ENCODE peak calls at places on chromosomes 6 and 20, in seven cellular contexts. I, L, J, W, O, V and X are unnamed samples.

GRCh38 chr20:31879143-31879987 is 8.9 kb downstream of the TTLL9 start:
- DNase-seq in I (peak), L (peak), J (peak), W (peak), O (peak), V (peak), X (peak)

GRCh38 chr20:48789185-48789668 is 38.6 kb downstream of the PREX1 start:
- DNase-seq in I (no peak), L (no peak), J (no peak), W (no peak), O (peak), V (no peak), X (no peak)

GRCh38 chr20:460707-461106 is 1.6 kb downstream of the TBC1D20 start:
- DNase-seq in I (no peak), L (no peak), J (no peak), W (peak), O (no peak), V (peak), X (no peak)

GRCh38 chr6:143973097-143973979 is 34.7 kb downstream of the PLAGL1 start:
- DNase-seq in I (no peak), L (no peak), J (no peak), W (no peak), O (no peak), V (no peak), X (no peak)

GRCh38 chr6:69868252-69868804 is 2.0 kb downstream of the COL19A1 start:
- DNase-seq in I (no peak), L (no peak), J (no peak), W (no peak), O (no peak), V (no peak), X (no peak)

GRCh38 chr6:34671801-34672656 is 24.5 kb downstream of the ILRUN start:
- DNase-seq in I (no peak), L (no peak), J (no peak), W (peak), O (peak), V (no peak), X (peak)

GRCh38 chr20:32909896-32910571 is 51.3 kb downstream of the EFCAB8 start:
- DNase-seq in I (no peak), L (no peak), J (peak), W (no peak), O (no peak), V (no peak), X (no peak)

GRCh38 chr6:169172946-169173345 is 80.7 kb downstream of the THBS2 start:
- DNase-seq in I (no peak), L (peak), J (no peak), W (peak), O (no peak), V (no peak), X (no peak)

GRCh38 chr20:46690219-46691111 is 1.2 kb upstream of the TP53RK start:
- DNase-seq in I (no peak), L (no peak), J (no peak), W (no peak), O (no peak), V (no peak), X (no peak)

GRCh38 chr20:16821211-16822089 is 73.3 kb downstream of the OTOR start:
- DNase-seq in I (no peak), L (no peak), J (peak), W (peak), O (peak), V (peak), X (no peak)

GRCh38 chr6:43798688-43799444 is 28.9 kb downstream of the VEGFA start:
- DNase-seq in I (peak), L (no peak), J (peak), W (peak), O (peak), V (peak), X (no peak)

GRCh38 chr20:49562341-49563014 is 5.5 kb downstream of the PTGIS start:
- DNase-seq in I (peak), L (peak), J (no peak), W (peak), O (no peak), V (no peak), X (no peak)

GRCh38 chr6:158219229-158219628 is 51.1 kb downstream of the GTF2H5 start:
- DNase-seq in I (no peak), L (no peak), J (no peak), W (peak), O (peak), V (no peak), X (no peak)

GRCh38 chr20:52405417-52405816 is 213.8 kb upstream of the ZFP64 start:
- DNase-seq in I (no peak), L (no peak), J (no peak), W (peak), O (peak), V (no peak), X (no peak)

GRCh38 chr20:63934271-63935068 is 21.7 kb downstream of the UCKL1 start:
- DNase-seq in I (no peak), L (no peak), J (no peak), W (no peak), O (no peak), V (no peak), X (no peak)

GRCh38 chr20:64130876-64131275 is 23.5 kb upstream of the NPBWR2 start:
- DNase-seq in I (peak), L (no peak), J (peak), W (no peak), O (no peak), V (no peak), X (no peak)

GRCh38 chr6:144725731-144726522 is 440.8 kb downstream of the UTRN start:
- DNase-seq in I (peak), L (no peak), J (no peak), W (no peak), O (peak), V (no peak), X (no peak)

GRCh38 chr6:43204271-43205105 is 22.5 kb downstream of the CUL9 start:
- DNase-seq in I (no peak), L (no peak), J (no peak), W (no peak), O (no peak), V (no peak), X (no peak)

GRCh38 chr20:24968278-24968677 is 19.2 kb downstream of the CST7 start:
- DNase-seq in I (no peak), L (peak), J (peak), W (no peak), O (no peak), V (no peak), X (no peak)

GRCh38 chr6:166656269-166657206 is 29.5 kb upstream of the RPS6KA2 start:
- DNase-seq in I (peak), L (no peak), J (no peak), W (peak), O (no peak), V (no peak), X (no peak)

GRCh38 chr6:73121421-73121993 is 103.8 kb downstream of the KHDC1L start:
- DNase-seq in I (no peak), L (no peak), J (no peak), W (peak), O (no peak), V (no peak), X (no peak)

GRCh38 chr6:165705941-165706340 is 42.9 kb upstream of the PDE10A start:
- DNase-seq in I (no peak), L (no peak), J (no peak), W (no peak), O (no peak), V (no peak), X (no peak)

GRCh38 chr6:168196881-168197635 is 118.0 kb upstream of the FRMD1 start:
- DNase-seq in I (no peak), L (peak), J (no peak), W (no peak), O (no peak), V (no peak), X (no peak)

GRCh38 chr6:37783025-37783825 is 36.3 kb upstream of the ZFAND3 start:
- DNase-seq in I (no peak), L (no peak), J (no peak), W (peak), O (no peak), V (no peak), X (no peak)

GRCh38 chr20:33915726-33916331 is 77.9 kb upstream of the RALY start:
- DNase-seq in I (peak), L (no peak), J (peak), W (no peak), O (peak), V (peak), X (peak)

GRCh38 chr6:133051264-133051663 is 189.9 kb upstream of the EYA4 start:
- DNase-seq in I (no peak), L (no peak), J (no peak), W (peak), O (no peak), V (no peak), X (no peak)

GRCh38 chr6:82362144-82362543 is 1.5 kb upstream of the TPBG start:
- DNase-seq in I (no peak), L (no peak), J (no peak), W (no peak), O (no peak), V (no peak), X (no peak)

GRCh38 chr6:91569071-91569470 is 982.2 kb upstream of the MAP3K7 start:
- DNase-seq in I (no peak), L (no peak), J (no peak), W (peak), O (no peak), V (no peak), X (no peak)

GRCh38 chr6:90131614-90132423 is 164.8 kb downstream of the BACH2 start:
- DNase-seq in I (no peak), L (no peak), J (no peak), W (peak), O (no peak), V (no peak), X (no peak)

GRCh38 chr6:14316911-14317535 is 199.5 kb downstream of the CD83 start:
- DNase-seq in I (no peak), L (no peak), J (no peak), W (peak), O (peak), V (peak), X (no peak)

GRCh38 chr6:54697423-54697822 is 149.1 kb upstream of the FAM83B start:
- DNase-seq in I (no peak), L (no peak), J (no peak), W (peak), O (no peak), V (no peak), X (no peak)

DNA sequence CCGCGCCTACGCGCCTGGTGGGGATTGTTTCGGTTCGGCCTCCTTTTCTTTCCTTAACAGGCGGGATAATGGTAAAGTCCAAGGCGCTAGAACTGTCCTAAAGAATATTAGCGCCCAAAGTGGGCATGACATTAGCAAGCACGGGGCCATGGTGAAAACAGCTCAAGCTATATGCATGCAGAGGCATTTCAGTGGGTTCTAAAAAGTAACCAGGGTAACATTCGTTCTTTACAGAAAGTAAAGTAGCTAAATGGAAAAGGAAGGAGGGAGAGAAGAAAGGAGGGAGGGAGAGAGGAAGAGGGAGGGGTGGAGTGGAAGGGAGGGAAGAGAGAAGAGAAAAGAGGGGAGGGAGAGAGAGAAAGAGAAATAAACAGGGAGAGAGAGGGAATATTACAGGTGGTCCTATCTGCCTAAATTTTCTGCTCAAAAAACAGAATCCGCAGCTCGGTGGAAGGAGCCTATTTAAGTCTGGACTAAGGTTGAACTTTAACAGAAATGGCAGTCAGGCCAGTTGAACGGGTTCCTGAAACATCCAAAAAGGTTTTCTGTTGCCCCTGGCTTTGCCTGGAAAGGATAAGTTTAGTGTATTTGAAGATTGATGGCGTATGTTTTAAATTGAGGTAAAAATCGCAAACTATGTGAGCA is 2.0 kb downstream of the TFAP2B start:
- DNase-seq in I (no peak), L (no peak), J (no peak), W (no peak), O (no peak), V (no peak), X (no peak)
- H3K4me3 ChIP-seq in I (no peak), L (peak), J (no peak), W (no peak), O (no peak), V (no peak), X (no peak)

DNA sequence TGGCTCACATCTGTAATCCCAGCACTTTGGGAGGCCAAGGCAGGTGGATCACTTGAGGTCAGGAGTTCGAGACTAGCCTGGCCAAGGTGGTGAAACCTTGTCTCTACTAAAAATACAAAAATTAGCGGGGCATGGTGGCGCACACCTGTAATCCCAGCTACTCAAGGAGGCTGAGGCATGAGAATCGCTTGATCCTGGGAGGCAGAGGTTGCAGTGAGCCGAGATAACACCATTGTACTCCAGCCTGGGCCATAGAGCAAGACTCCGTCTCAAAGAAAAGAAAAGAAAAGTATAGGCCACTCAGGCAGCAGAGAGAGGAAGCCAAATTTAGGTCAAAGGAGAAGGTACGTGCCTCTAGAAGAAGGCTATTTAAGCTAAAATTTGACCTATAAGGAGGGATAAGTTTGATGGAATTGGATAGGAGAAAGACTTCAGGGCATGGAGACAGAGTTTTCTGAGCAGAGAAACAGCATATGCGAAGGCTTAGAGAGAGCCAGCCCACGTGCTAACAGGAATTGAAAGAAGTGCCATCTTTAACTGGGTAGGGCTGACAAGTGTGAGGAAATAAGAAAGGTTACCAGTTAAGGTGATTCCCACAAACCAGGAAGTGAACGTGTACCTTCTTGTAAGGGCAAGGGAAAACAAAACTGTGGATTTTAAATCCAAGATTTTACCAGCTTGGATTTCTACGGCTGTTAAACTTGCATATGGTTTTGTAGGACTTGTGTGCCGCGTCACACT is 113.8 kb downstream of the IPCEF1 start:
- DNase-seq in I (no peak), L (no peak), J (no peak), W (no peak), O (no peak), V (no peak), X (no peak)
- H3K27ac ChIP-seq in I (no peak), L (no peak), J (no peak), W (no peak), O (peak), V (no peak), X (peak)

GRCh38 chr6:33633084-33633461 is 12.0 kb downstream of the ITPR3 start:
- DNase-seq in I (no peak), L (no peak), J (no peak), W (no peak), O (no peak), V (no peak), X (no peak)
- H3K4me3 ChIP-seq in I (no peak), L (peak), J (peak), W (peak), O (no peak), V (peak), X (peak)

DNA sequence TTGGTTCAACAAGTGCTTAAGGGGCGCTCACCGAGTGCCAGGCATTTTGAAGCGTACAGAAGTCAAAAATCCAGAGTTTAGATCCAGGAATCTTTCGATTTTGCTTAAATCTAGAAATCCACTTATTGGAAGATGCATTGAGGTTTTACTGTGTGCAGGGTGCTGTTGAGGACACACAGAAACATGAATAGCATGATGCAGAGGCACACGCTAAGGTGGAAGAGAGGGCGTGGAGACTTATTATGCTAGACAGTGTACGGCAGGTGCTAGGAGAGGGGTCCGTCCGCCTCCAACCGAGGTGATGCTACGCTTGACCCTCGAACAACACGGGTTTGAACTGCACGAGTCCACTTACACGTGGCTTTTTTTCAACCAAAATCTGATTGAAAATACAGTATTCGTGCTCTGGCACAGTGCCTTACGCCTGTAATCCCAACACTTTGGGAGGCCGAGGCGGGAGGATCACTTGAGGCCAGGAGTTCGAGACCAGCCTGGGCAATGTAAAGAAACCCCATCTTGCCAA is 1.0 kb upstream of the KIF13A start:
- DNase-seq in I (no peak), L (no peak), J (no peak), W (no peak), O (no peak), V (no peak), X (no peak)
- H3K27ac ChIP-seq in I (peak), L (peak), J (peak), W (peak), O (no peak), V (peak), X (no peak)

GRCh38 chr6:28658475-28659249 is 133.0 kb downstream of the GPX5 start:
- DNase-seq in I (no peak), L (no peak), J (no peak), W (peak), O (no peak), V (no peak), X (no peak)
- H3K4me3 ChIP-seq in I (no peak), L (peak), J (peak), W (peak), O (peak), V (peak), X (no peak)

DNA sequence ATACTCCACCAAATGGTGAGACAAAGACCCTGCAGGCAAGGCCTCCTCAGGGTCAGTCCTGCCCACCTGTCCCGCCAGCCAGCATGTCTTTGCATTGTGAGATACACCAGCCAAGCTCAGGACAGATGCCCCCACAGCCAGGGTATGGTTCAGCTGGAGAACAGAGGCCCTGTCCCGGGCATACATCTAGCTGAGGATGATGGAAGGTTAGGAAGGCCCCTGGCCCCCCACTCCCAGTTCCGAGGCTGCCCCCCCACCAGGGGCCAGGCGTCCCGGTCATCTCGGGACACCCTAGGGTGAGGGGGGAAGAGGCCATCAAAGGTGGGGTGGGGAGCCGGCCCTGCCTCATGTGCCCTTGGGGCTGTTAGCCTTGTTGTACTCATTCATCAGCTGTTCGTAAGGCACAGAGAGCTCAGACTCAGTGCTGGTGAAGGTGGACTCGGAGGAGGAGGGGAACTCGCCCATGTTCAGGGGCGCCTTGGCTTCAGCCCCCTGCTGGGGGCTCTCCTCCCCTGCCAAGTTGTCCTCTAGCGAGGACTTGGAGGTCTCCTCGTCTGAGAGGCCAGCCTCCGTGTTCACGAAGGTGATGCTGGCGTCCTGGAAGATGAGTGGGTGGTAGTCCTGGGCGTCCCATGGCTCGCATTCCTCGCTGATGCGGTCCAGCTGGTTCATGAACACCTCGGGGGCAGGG is 38.6 kb downstream of the KCNK5 start:
- DNase-seq in I (no peak), L (no peak), J (no peak), W (no peak), O (no peak), V (no peak), X (no peak)
- H3K27ac ChIP-seq in I (peak), L (no peak), J (no peak), W (no peak), O (no peak), V (no peak), X (no peak)